ENCODE peak calls at places on chromosomes 12 and 14, in five cellular contexts. X is Peyer's patch; F is upper lobe of right lung; H is heart left ventricle; N is CD4-positive, alpha-beta T cell. Z is an unnamed sample.

GRCh38 chr12:78086553-78087362 is 256.1 kb downstream of the NAV3 start:
- DNase-seq in X (no peak), F (no peak), H (no peak), N (no peak), Z (no peak)

GRCh38 chr14:88750945-88751344 is 41.8 kb downstream of the EML5 start:
- DNase-seq in X (no peak), F (no peak), H (no peak), N (no peak), Z (no peak)

GRCh38 chr14:53032161-53032803 is 81.4 kb upstream of the FERMT2 start:
- DNase-seq in X (no peak), F (no peak), H (peak), N (no peak), Z (no peak)

GRCh38 chr12:59657266-59657665 is 61.4 kb downstream of the SLC16A7 start:
- DNase-seq in X (no peak), F (no peak), H (no peak), N (no peak), Z (peak)

GRCh38 chr12:29591140-29592020 is 93.9 kb upstream of the OVCH1 start:
- DNase-seq in X (no peak), F (no peak), H (peak), N (no peak), Z (no peak)

GRCh38 chr12:85277900-85278597 is 2.0 kb upstream of the ALX1 start:
- DNase-seq in X (no peak), F (no peak), H (no peak), N (no peak), Z (peak)

GRCh38 chr12:102954143-102954542 is 3.3 kb upstream of the ASCL1 start:
- DNase-seq in X (no peak), F (no peak), H (no peak), N (no peak), Z (no peak)

GRCh38 chr14:56176530-56176929 is 58.3 kb downstream of the PELI2 start:
- DNase-seq in X (no peak), F (no peak), H (no peak), N (no peak), Z (no peak)

GRCh38 chr14:49972840-49973239 is 80.0 kb downstream of the ARF6 start:
- DNase-seq in X (no peak), F (no peak), H (no peak), N (peak), Z (peak)

GRCh38 chr12:51028126-51028810 is 2.1 kb upstream of the SLC11A2 start:
- DNase-seq in X (no peak), F (no peak), H (no peak), N (no peak), Z (peak)

GRCh38 chr12:95117178-95117599 is 43.8 kb upstream of the NR2C1 start:
- DNase-seq in X (peak), F (no peak), H (peak), N (peak), Z (no peak)

GRCh38 chr12:180445-180844 is 33.5 kb downstream of the SLC6A12 start:
- DNase-seq in X (peak), F (peak), H (peak), N (no peak), Z (no peak)

GRCh38 chr12:2477009-2477766 is 317.6 kb upstream of the FKBP4 start:
- DNase-seq in X (no peak), F (no peak), H (no peak), N (no peak), Z (no peak)

GRCh38 chr12:47547077-47547476 is 158.8 kb downstream of the RPAP3 start:
- DNase-seq in X (no peak), F (no peak), H (no peak), N (no peak), Z (peak)
- TF ChIP-seq CTCF in X (no peak), F (peak), H (no peak), N (no peak), Z (peak)

GRCh38 chr14:70871001-70871400 is 36.3 kb upstream of the PCNX1 start:
- DNase-seq in X (no peak), F (no peak), H (no peak), N (no peak), Z (no peak)

GRCh38 chr14:70872678-70873020 is 34.6 kb upstream of the PCNX1 start:
- DNase-seq in X (no peak), F (no peak), H (no peak), N (no peak), Z (no peak)

GRCh38 chr14:70879448-70879847 is 27.8 kb upstream of the PCNX1 start:
- DNase-seq in X (no peak), F (no peak), H (no peak), N (no peak), Z (no peak)

GRCh38 chr14:70871863-70872677 is 35.2 kb upstream of the PCNX1 start:
- DNase-seq in X (no peak), F (no peak), H (no peak), N (no peak), Z (no peak)

DNA sequence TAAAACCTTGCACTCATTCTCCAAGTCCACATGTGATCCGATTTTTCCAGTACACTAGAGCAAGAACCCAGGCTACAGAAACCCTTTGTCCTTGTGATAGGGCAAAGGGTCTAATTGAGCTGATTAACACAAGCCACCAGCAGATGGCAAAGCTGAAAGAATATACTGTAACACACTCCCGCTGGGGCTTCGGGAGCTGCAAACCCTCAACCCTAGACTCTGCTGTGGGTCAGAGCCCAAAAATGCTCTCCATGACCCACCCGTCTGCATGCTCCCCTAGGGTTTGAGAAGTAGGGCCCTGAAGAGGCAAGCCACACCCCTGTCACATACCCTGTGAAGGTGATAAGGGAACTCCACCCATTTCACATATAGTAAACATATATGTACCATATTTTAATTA is 33.6 kb upstream of the PCNX1 start:
- DNase-seq in X (no peak), F (no peak), H (no peak), N (no peak), Z (no peak)
- TF ChIP-seq CTCF in X (no peak), F (peak), H (no peak), N (no peak), Z (no peak)

GRCh38 chr12:42586268-42586667 is 3.3 kb downstream of the PRICKLE1 start:
- DNase-seq in X (no peak), F (no peak), H (no peak), N (no peak), Z (no peak)
- TF ChIP-seq CTCF in X (no peak), F (no peak), H (peak), N (no peak), Z (peak)

GRCh38 chr12:89395712-89396111 is 43.4 kb upstream of the DUSP6 start:
- DNase-seq in X (no peak), F (no peak), H (no peak), N (no peak), Z (no peak)
- TF ChIP-seq CTCF in X (no peak), F (no peak), H (no peak), N (no peak), Z (no peak)

DNA sequence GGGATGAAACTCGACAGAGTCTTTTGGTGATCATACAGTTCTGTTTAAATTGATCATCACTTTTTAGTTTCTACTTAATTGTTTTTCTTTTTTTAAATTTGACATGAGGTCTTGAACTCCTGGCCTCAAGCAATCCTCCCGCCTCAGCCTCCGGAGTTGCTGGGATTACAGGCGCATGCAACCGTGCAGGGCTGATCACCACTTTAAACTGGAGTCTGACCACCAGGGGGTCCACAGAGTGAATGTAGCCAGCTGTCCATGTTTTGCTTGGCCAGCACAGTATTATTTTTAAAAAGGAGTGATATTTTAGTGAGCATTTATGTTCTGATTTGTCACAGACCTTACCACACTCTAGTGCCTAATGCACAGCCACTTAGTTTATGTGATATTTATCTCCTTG is 10.7 kb downstream of the DAAM1 start:
- DNase-seq in X (no peak), F (no peak), H (no peak), N (no peak), Z (no peak)
- TF ChIP-seq CTCF in X (no peak), F (peak), H (no peak), N (no peak), Z (peak)

GRCh38 chr12:57175428-57176138 is 28.2 kb upstream of the LRP1-AS start:
- DNase-seq in X (peak), F (peak), H (peak), N (peak), Z (peak)

GRCh38 chr12:57177354-57177753 is 29.9 kb upstream of the LRP1-AS start:
- DNase-seq in X (no peak), F (no peak), H (no peak), N (no peak), Z (no peak)

GRCh38 chr12:57178213-57178612 is 30.8 kb upstream of the LRP1-AS start:
- DNase-seq in X (no peak), F (no peak), H (no peak), N (no peak), Z (no peak)

GRCh38 chr12:57176846-57177245 is 29.4 kb upstream of the LRP1-AS start:
- DNase-seq in X (no peak), F (no peak), H (no peak), N (no peak), Z (no peak)

GRCh38 chr12:57176139-57176477 is 28.7 kb upstream of the LRP1-AS start:
- DNase-seq in X (no peak), F (no peak), H (no peak), N (no peak), Z (no peak)
- TF ChIP-seq CTCF in X (no peak), F (no peak), H (no peak), N (peak), Z (no peak)

GRCh38 chr14:90193925-90194324 is 62.4 kb upstream of the PSMC1 start:
- DNase-seq in X (no peak), F (no peak), H (no peak), N (no peak), Z (no peak)
- TF ChIP-seq CTCF in X (no peak), F (peak), H (peak), N (peak), Z (peak)